ENCODE peak calls at places on chromosome 2, in six cellular contexts. One of them, this sample, is unnamed.

GRCh38 chr2:234257859-234258561 is 207.5 kb downstream of the SPP2 start:
- DNase-seq in GM23248: peak; percentile 99
- DNase-seq in IMR-90: peak; percentile 99
- DNase-seq in K562: no peak
- DNase-seq in PC-3: peak; percentile 97
- DNase-seq in GM12878: no peak
- DNase-seq in this sample: peak; percentile 96

GRCh38 chr2:235954281-235954680 is 213.9 kb downstream of the GBX2 start:
- DNase-seq in GM23248: no peak
- DNase-seq in IMR-90: no peak
- DNase-seq in K562: no peak
- DNase-seq in PC-3: no peak
- DNase-seq in GM12878: no peak
- DNase-seq in this sample: no peak

GRCh38 chr2:183195397-183195796 is 71.2 kb downstream of the NUP35 start:
- DNase-seq in GM23248: no peak
- DNase-seq in IMR-90: no peak
- DNase-seq in K562: no peak
- DNase-seq in PC-3: no peak
- DNase-seq in GM12878: no peak
- DNase-seq in this sample: no peak

GRCh38 chr2:172865422-172865821 is 129.8 kb downstream of the RAPGEF4 start:
- DNase-seq in GM23248: peak; percentile 25
- DNase-seq in IMR-90: peak; percentile 48
- DNase-seq in K562: no peak
- DNase-seq in PC-3: peak; percentile 39
- DNase-seq in GM12878: no peak
- DNase-seq in this sample: no peak

GRCh38 chr2:13046557-13047165 is 329.9 kb downstream of the TRIB2 start:
- DNase-seq in GM23248: peak; percentile 33
- DNase-seq in IMR-90: peak; percentile 24
- DNase-seq in K562: no peak
- DNase-seq in PC-3: peak; percentile 56
- DNase-seq in GM12878: no peak
- DNase-seq in this sample: peak; percentile 44

GRCh38 chr2:96262306-96262705 is 3.5 kb downstream of the TMEM127 start:
- DNase-seq in GM23248: peak; percentile 36
- DNase-seq in IMR-90: no peak
- DNase-seq in K562: no peak
- DNase-seq in PC-3: no peak
- DNase-seq in GM12878: no peak
- DNase-seq in this sample: no peak

GRCh38 chr2:201267278-201268030 is 7.1 kb downstream of the CASP8 start:
- DNase-seq in GM23248: no peak
- DNase-seq in IMR-90: no peak
- DNase-seq in K562: no peak
- DNase-seq in PC-3: no peak
- DNase-seq in GM12878: no peak
- DNase-seq in this sample: no peak

GRCh38 chr2:182300603-182301002 is 126.2 kb downstream of the PDE1A start:
- DNase-seq in GM23248: no peak
- DNase-seq in IMR-90: no peak
- DNase-seq in K562: no peak
- DNase-seq in PC-3: peak; percentile 62
- DNase-seq in GM12878: no peak
- DNase-seq in this sample: no peak

GRCh38 chr2:197181491-197181890 is 129.1 kb downstream of the ANKRD44 start:
- DNase-seq in GM23248: peak; percentile 56
- DNase-seq in IMR-90: peak; percentile 80
- DNase-seq in K562: no peak
- DNase-seq in PC-3: no peak
- DNase-seq in GM12878: no peak
- DNase-seq in this sample: no peak

GRCh38 chr2:1004398-1004797 is 53.7 kb downstream of the SNTG2 start:
- DNase-seq in GM23248: peak; percentile 1
- DNase-seq in IMR-90: no peak
- DNase-seq in K562: no peak
- DNase-seq in PC-3: no peak
- DNase-seq in GM12878: no peak
- DNase-seq in this sample: no peak

GRCh38 chr2:28821295-28821958 is 10.8 kb downstream of the SPDYA start:
- DNase-seq in GM23248: peak; percentile 51
- DNase-seq in IMR-90: peak; percentile 65
- DNase-seq in K562: peak; percentile 36
- DNase-seq in PC-3: peak; percentile 80
- DNase-seq in GM12878: peak; percentile 25
- DNase-seq in this sample: peak; percentile 81

GRCh38 chr2:148957023-148957422 is 81.5 kb upstream of the LYPD6B start:
- DNase-seq in GM23248: no peak
- DNase-seq in IMR-90: no peak
- DNase-seq in K562: no peak
- DNase-seq in PC-3: no peak
- DNase-seq in GM12878: no peak
- DNase-seq in this sample: no peak

GRCh38 chr2:239330836-239331235 is 70.0 kb downstream of the HDAC4 start:
- DNase-seq in GM23248: no peak
- DNase-seq in IMR-90: no peak
- DNase-seq in K562: no peak
- DNase-seq in PC-3: no peak
- DNase-seq in GM12878: no peak
- DNase-seq in this sample: no peak

GRCh38 chr2:85524567-85524923 is 14.4 kb upstream of the MAT2A start:
- DNase-seq in GM23248: no peak
- DNase-seq in IMR-90: no peak
- DNase-seq in K562: peak; percentile 54
- DNase-seq in PC-3: no peak
- DNase-seq in GM12878: no peak
- DNase-seq in this sample: no peak

GRCh38 chr2:226031962-226032441 is 632.5 kb downstream of the NYAP2 start:
- DNase-seq in GM23248: peak; percentile 39
- DNase-seq in IMR-90: peak; percentile 44
- DNase-seq in K562: no peak
- DNase-seq in PC-3: no peak
- DNase-seq in GM12878: no peak
- DNase-seq in this sample: no peak

GRCh38 chr2:158953926-158954763 is 14.3 kb upstream of the TANC1 start:
- DNase-seq in GM23248: peak; percentile 84
- DNase-seq in IMR-90: peak; percentile 89
- DNase-seq in K562: no peak
- DNase-seq in PC-3: peak; percentile 88
- DNase-seq in GM12878: no peak
- DNase-seq in this sample: peak; percentile 91

GRCh38 chr2:105114551-105114950 is 76.7 kb downstream of the MRPS9 start:
- DNase-seq in GM23248: peak; percentile 74
- DNase-seq in IMR-90: peak; percentile 74
- DNase-seq in K562: peak; percentile 68
- DNase-seq in PC-3: peak; percentile 67
- DNase-seq in GM12878: no peak
- DNase-seq in this sample: peak; percentile 52

GRCh38 chr2:166382-166781 is 97.5 kb downstream of the SH3YL1 start:
- DNase-seq in GM23248: no peak
- DNase-seq in IMR-90: no peak
- DNase-seq in K562: no peak
- DNase-seq in PC-3: no peak
- DNase-seq in GM12878: no peak
- DNase-seq in this sample: no peak

GRCh38 chr2:199273043-199273647 is 184.6 kb downstream of the SATB2 start:
- DNase-seq in GM23248: peak; percentile 77
- DNase-seq in IMR-90: peak; percentile 63
- DNase-seq in K562: no peak
- DNase-seq in PC-3: peak; percentile 31
- DNase-seq in GM12878: no peak
- DNase-seq in this sample: no peak

GRCh38 chr2:240567137-240567871 is 980 bp upstream of the RNPEPL1 start:
- DNase-seq in GM23248: peak; percentile 59
- DNase-seq in IMR-90: no peak
- DNase-seq in K562: no peak
- DNase-seq in PC-3: no peak
- DNase-seq in GM12878: no peak
- DNase-seq in this sample: peak; percentile 16

GRCh38 chr2:60441791-60442190 is 111.7 kb downstream of the BCL11A start:
- DNase-seq in GM23248: no peak
- DNase-seq in IMR-90: peak; percentile 8
- DNase-seq in K562: no peak
- DNase-seq in PC-3: peak; percentile 55
- DNase-seq in GM12878: no peak
- DNase-seq in this sample: no peak

GRCh38 chr2:24435391-24436316 is 55.4 kb upstream of the NCOA1 start:
- DNase-seq in GM23248: peak; percentile 34
- DNase-seq in IMR-90: peak; percentile 65
- DNase-seq in K562: no peak
- DNase-seq in PC-3: no peak
- DNase-seq in GM12878: no peak
- DNase-seq in this sample: peak; percentile 83
- H3K27ac ChIP-seq in GM23248: no peak overlapping the region
- H3K27ac ChIP-seq in IMR-90: no peak overlapping the region
- H3K27ac ChIP-seq in K562: no peak overlapping the region
- H3K27ac ChIP-seq in PC-3: no peak overlapping the region
- H3K27ac ChIP-seq in GM12878: no peak overlapping the region
- H3K27ac ChIP-seq in this sample: no peak overlapping the region

GRCh38 chr2:121065239-121065638 is 219.8 kb downstream of the TFCP2L1 start:
- DNase-seq in GM23248: no peak
- DNase-seq in IMR-90: no peak
- DNase-seq in K562: no peak
- DNase-seq in PC-3: no peak
- DNase-seq in GM12878: no peak
- DNase-seq in this sample: no peak

GRCh38 chr2:121063471-121063870 is 221.5 kb downstream of the TFCP2L1 start:
- DNase-seq in GM23248: peak; percentile 74
- DNase-seq in IMR-90: no peak
- DNase-seq in K562: no peak
- DNase-seq in PC-3: no peak
- DNase-seq in GM12878: no peak
- DNase-seq in this sample: no peak

GRCh38 chr2:121069434-121069969 is 215.5 kb downstream of the TFCP2L1 start:
- DNase-seq in GM23248: no peak
- DNase-seq in IMR-90: no peak
- DNase-seq in K562: no peak
- DNase-seq in PC-3: no peak
- DNase-seq in GM12878: no peak
- DNase-seq in this sample: no peak

GRCh38 chr2:121068851-121069250 is 216.2 kb downstream of the TFCP2L1 start:
- DNase-seq in GM23248: no peak
- DNase-seq in IMR-90: no peak
- DNase-seq in K562: no peak
- DNase-seq in PC-3: no peak
- DNase-seq in GM12878: no peak
- DNase-seq in this sample: no peak

DNA sequence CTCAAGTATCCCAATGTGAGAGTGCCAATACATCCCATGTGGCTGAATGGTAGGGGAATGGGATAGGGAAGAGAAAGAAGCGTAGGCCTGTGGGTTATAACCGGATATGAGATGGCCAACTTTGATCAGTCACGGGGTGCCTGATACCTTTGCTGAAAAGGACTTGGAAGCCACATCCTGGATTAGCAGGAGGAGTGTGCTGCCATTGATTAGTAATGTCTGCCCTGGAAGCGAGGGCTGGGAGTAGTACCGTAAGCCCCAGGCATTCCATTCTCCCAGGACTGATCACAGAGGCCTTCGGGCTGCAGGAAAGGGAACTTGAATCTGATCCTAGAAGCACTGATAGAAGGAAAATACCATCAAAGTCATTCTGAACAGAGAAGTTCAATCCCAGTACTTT is 218.5 kb downstream of the TFCP2L1 start:
- DNase-seq in GM23248: no peak
- DNase-seq in IMR-90: no peak
- DNase-seq in K562: no peak
- DNase-seq in PC-3: no peak
- DNase-seq in GM12878: no peak
- DNase-seq in this sample: no peak
- H3K4me1 ChIP-seq in GM23248: peaks cover 8% of the 10 kb centered on the region
- H3K4me1 ChIP-seq in IMR-90: no peaks in the 10 kb centered on the region
- H3K4me1 ChIP-seq in K562: no peaks in the 10 kb centered on the region
- H3K4me1 ChIP-seq in PC-3: no peaks in the 10 kb centered on the region
- H3K4me1 ChIP-seq in GM12878: no peaks in the 10 kb centered on the region
- H3K4me1 ChIP-seq in this sample: no peaks in the 10 kb centered on the region

GRCh38 chr2:184268900-184269299 is 329.4 kb upstream of the ZNF804A start:
- DNase-seq in GM23248: no peak
- DNase-seq in IMR-90: no peak
- DNase-seq in K562: no peak
- DNase-seq in PC-3: no peak
- DNase-seq in GM12878: no peak
- DNase-seq in this sample: no peak
- H3K4me2 ChIP-seq in GM23248: no peak overlapping the region
- H3K4me2 ChIP-seq in IMR-90: no peak overlapping the region
- H3K4me2 ChIP-seq in K562: no peak overlapping the region
- H3K4me2 ChIP-seq in PC-3: no peak overlapping the region
- H3K4me2 ChIP-seq in GM12878: no peak overlapping the region
- H3K4me2 ChIP-seq in this sample: no peak overlapping the region

GRCh38 chr2:98869272-98869641 is 66.8 kb downstream of the CRACDL start:
- DNase-seq in GM23248: no peak
- DNase-seq in IMR-90: no peak
- DNase-seq in K562: no peak
- DNase-seq in PC-3: peak; percentile 66
- DNase-seq in GM12878: no peak
- DNase-seq in this sample: no peak

GRCh38 chr2:98868548-98869271 is 67.3 kb downstream of the CRACDL start:
- DNase-seq in GM23248: no peak
- DNase-seq in IMR-90: no peak
- DNase-seq in K562: no peak
- DNase-seq in PC-3: peak; percentile 32
- DNase-seq in GM12878: no peak
- DNase-seq in this sample: no peak

GRCh38 chr2:98866033-98866432 is 70.0 kb downstream of the CRACDL start:
- DNase-seq in GM23248: no peak
- DNase-seq in IMR-90: no peak
- DNase-seq in K562: no peak
- DNase-seq in PC-3: no peak
- DNase-seq in GM12878: no peak
- DNase-seq in this sample: peak; percentile 34

GRCh38 chr2:98869868-98870267 is 66.2 kb downstream of the CRACDL start:
- DNase-seq in GM23248: no peak
- DNase-seq in IMR-90: no peak
- DNase-seq in K562: no peak
- DNase-seq in PC-3: peak; percentile 81
- DNase-seq in GM12878: no peak
- DNase-seq in this sample: no peak

DNA sequence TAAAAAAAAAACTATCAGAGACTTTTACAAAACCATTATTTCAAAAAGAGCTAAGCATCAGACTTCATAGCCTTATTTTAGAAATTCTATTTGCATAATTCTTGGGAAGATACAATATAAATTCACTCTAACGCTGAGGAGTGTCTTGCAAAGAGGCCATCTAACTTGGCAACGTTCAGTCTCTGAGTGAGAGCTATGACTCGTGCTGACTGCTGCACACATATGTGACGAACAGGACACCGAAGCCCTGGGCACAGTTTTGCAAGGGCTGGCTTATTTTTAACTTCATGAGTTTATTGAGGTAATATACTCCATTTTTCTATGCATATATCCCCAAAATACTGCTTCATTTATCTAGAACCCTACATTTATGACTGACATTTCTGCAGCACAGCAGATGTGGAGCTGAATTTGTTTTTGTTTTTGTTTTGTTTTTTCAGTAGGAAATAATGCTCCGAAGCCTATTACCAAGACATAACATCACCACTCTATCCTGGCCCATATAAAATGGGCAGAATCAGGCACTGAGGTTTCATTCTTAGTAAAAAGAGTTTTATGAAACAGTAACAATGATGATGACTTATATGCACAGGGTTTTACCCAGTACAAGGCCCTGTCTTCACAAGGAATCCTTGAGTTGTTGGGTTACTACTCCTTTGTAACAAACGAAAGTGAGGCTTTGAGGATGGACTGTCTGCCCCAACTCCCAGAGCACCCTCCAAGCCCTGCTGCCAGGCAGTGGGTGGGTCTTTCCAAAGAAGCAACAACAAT is 68.3 kb downstream of the CRACDL start:
- DNase-seq in GM23248: peak; percentile 51
- DNase-seq in IMR-90: peak; percentile 33
- DNase-seq in K562: no peak
- DNase-seq in PC-3: peak; percentile 58
- DNase-seq in GM12878: no peak
- DNase-seq in this sample: peak; percentile 17
- H3K27ac ChIP-seq in GM23248: no peak overlapping the region
- H3K27ac ChIP-seq in IMR-90: no peak overlapping the region
- H3K27ac ChIP-seq in K562: no peak overlapping the region
- H3K27ac ChIP-seq in PC-3: no peak overlapping the region
- H3K27ac ChIP-seq in GM12878: no peak overlapping the region
- H3K27ac ChIP-seq in this sample: no peak overlapping the region